ENCODE peak calls at places on chromosomes 4 and X, in four cellular contexts. One of them, this sample, is unnamed.

GRCh38 chrX:19912-20571 is 261.1 kb upstream of the PLCXD1 start:
- DNase-seq in HepG2: peak
- DNase-seq in A549: no peak
- DNase-seq in K562: peak
- DNase-seq in this sample: peak

GRCh38 chr4:111556861-111557260 is 588.4 kb upstream of the FAM241A start:
- DNase-seq in HepG2: no peak
- DNase-seq in A549: no peak
- DNase-seq in K562: no peak
- DNase-seq in this sample: no peak

GRCh38 chr4:106421441-106422296 is 53.1 kb upstream of the GIMD1 start:
- DNase-seq in HepG2: peak
- DNase-seq in A549: peak
- DNase-seq in K562: no peak
- DNase-seq in this sample: no peak

GRCh38 chr4:32117696-32118095 is 1397.5 kb downstream of the PCDH7 start:
- DNase-seq in HepG2: no peak
- DNase-seq in A549: peak
- DNase-seq in K562: peak
- DNase-seq in this sample: no peak

GRCh38 chr4:16027626-16028025 is 56.2 kb downstream of the PROM1 start:
- DNase-seq in HepG2: no peak
- DNase-seq in A549: no peak
- DNase-seq in K562: no peak
- DNase-seq in this sample: no peak

GRCh38 chr4:94575652-94576051 is 123.9 kb downstream of the PDLIM5 start:
- DNase-seq in HepG2: no peak
- DNase-seq in A549: no peak
- DNase-seq in K562: no peak
- DNase-seq in this sample: no peak

GRCh38 chr4:7255488-7255881 is 63.1 kb downstream of the SORCS2 start:
- DNase-seq in HepG2: no peak
- DNase-seq in A549: no peak
- DNase-seq in K562: no peak
- DNase-seq in this sample: no peak

GRCh38 chr4:156888762-156889161 is 82.8 kb downstream of the PDGFC start:
- DNase-seq in HepG2: no peak
- DNase-seq in A549: no peak
- DNase-seq in K562: no peak
- DNase-seq in this sample: no peak

GRCh38 chr4:114132830-114133229 is 153.4 kb upstream of the ARSJ start:
- DNase-seq in HepG2: no peak
- DNase-seq in A549: peak
- DNase-seq in K562: peak
- DNase-seq in this sample: no peak

GRCh38 chr4:174222266-174222872 is 61.1 kb downstream of the FBXO8 start:
- DNase-seq in HepG2: peak
- DNase-seq in A549: peak
- DNase-seq in K562: peak
- DNase-seq in this sample: no peak

GRCh38 chr4:7425171-7425570 is 9.6 kb downstream of the PSAPL1 start:
- DNase-seq in HepG2: no peak
- DNase-seq in A549: no peak
- DNase-seq in K562: no peak
- DNase-seq in this sample: peak

GRCh38 chr4:121353213-121353612 is 27.6 kb downstream of the QRFPR start:
- DNase-seq in HepG2: no peak
- DNase-seq in A549: no peak
- DNase-seq in K562: no peak
- DNase-seq in this sample: no peak
- TF ChIP-seq NR3C1 in HepG2: no peak
- TF ChIP-seq NR3C1 in A549: no peak
- TF ChIP-seq NR3C1 in K562: no peak
- TF ChIP-seq NR3C1 in this sample: no peak

GRCh38 chr4:151195801-151196200 is 81.2 kb upstream of the PRSS48 start:
- DNase-seq in HepG2: no peak
- DNase-seq in A549: peak
- DNase-seq in K562: no peak
- DNase-seq in this sample: no peak

GRCh38 chr4:151199496-151200190 is 77.3 kb upstream of the PRSS48 start:
- DNase-seq in HepG2: peak
- DNase-seq in A549: no peak
- DNase-seq in K562: no peak
- DNase-seq in this sample: no peak

GRCh38 chr4:151193414-151193813 is 83.5 kb upstream of the PRSS48 start:
- DNase-seq in HepG2: no peak
- DNase-seq in A549: no peak
- DNase-seq in K562: no peak
- DNase-seq in this sample: no peak

GRCh38 chr4:151198748-151199147 is 78.2 kb upstream of the PRSS48 start:
- DNase-seq in HepG2: no peak
- DNase-seq in A549: no peak
- DNase-seq in K562: no peak
- DNase-seq in this sample: no peak

GRCh38 chr4:151197258-151197657 is 79.7 kb upstream of the PRSS48 start:
- DNase-seq in HepG2: no peak
- DNase-seq in A549: no peak
- DNase-seq in K562: no peak
- DNase-seq in this sample: no peak
- TF ChIP-seq NR3C1 in HepG2: no peak
- TF ChIP-seq NR3C1 in A549: no peak
- TF ChIP-seq NR3C1 in K562: no peak
- TF ChIP-seq NR3C1 in this sample: no peak

GRCh38 chrX:19840899-19841648 is 46.3 kb downstream of the SH3KBP1 start:
- DNase-seq in HepG2: peak
- DNase-seq in A549: no peak
- DNase-seq in K562: peak
- DNase-seq in this sample: peak
- TF ChIP-seq NR3C1 in HepG2: no peak
- TF ChIP-seq NR3C1 in A549: no peak
- TF ChIP-seq NR3C1 in K562: no peak
- TF ChIP-seq NR3C1 in this sample: no peak

GRCh38 chr4:88144048-88144447 is 14.4 kb downstream of the ABCG2 start:
- DNase-seq in HepG2: no peak
- DNase-seq in A549: no peak
- DNase-seq in K562: no peak
- DNase-seq in this sample: no peak
- TF ChIP-seq NR3C1 in HepG2: no peak
- TF ChIP-seq NR3C1 in A549: no peak
- TF ChIP-seq NR3C1 in K562: no peak
- TF ChIP-seq NR3C1 in this sample: no peak

GRCh38 chr4:150906987-150907633 is 108.0 kb downstream of the LRBA start:
- DNase-seq in HepG2: no peak
- DNase-seq in A549: peak
- DNase-seq in K562: peak
- DNase-seq in this sample: no peak
- TF ChIP-seq NR3C1 in HepG2: no peak
- TF ChIP-seq NR3C1 in A549: no peak
- TF ChIP-seq NR3C1 in K562: no peak
- TF ChIP-seq NR3C1 in this sample: no peak

DNA sequence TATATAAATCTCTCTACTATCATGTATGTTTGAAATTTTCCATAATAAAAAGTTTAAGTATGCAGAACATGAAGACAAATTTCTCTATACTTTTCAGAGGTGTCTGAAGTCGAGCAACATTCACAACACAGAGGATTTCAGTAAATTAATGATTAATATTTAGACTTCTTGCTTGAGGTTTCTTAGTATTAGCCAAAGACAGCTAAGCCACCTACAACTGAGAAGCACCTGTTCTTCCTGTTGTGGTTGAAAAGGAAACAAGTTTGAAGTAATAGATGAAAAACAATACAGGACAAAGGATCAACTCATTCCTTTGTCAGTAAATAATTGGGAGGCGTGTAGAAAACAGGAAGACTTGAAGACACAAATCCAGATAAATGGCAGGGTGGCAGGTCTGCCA is 21.1 kb downstream of the SCML1 start:
- DNase-seq in HepG2: no peak
- DNase-seq in A549: no peak
- DNase-seq in K562: no peak
- DNase-seq in this sample: no peak
- TF ChIP-seq NR3C1 in HepG2: no peak
- TF ChIP-seq NR3C1 in A549: no peak
- TF ChIP-seq NR3C1 in K562: no peak
- TF ChIP-seq NR3C1 in this sample: no peak

GRCh38 chr4:153465922-153466636 is at the start of gene TMEM131L:
- DNase-seq in HepG2: peak
- DNase-seq in A549: peak
- DNase-seq in K562: peak
- DNase-seq in this sample: peak
- TF ChIP-seq NR3C1 in HepG2: no peak
- TF ChIP-seq NR3C1 in A549: no peak
- TF ChIP-seq NR3C1 in K562: peak
- TF ChIP-seq NR3C1 in this sample: no peak

DNA sequence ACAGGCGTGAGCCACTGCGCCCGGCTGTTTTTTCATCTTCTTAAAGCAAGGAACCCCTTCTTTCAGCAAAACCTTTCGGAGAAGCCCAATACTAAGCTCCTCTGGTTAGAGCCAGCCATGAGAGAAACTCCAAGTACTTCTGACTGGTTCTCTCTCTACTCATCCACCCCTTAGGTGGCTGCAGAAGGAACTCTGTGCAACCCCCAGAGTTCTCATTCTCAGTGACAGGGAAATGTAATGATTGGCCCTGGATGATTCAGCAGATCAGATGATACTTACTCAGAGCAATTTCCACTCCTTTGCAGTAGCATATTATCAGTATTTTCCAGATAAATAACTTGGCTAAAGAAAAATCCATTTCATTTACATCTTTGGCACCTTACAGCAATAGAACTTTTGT is 3.1 kb downstream of the SPP1 start:
- DNase-seq in HepG2: no peak
- DNase-seq in A549: peak
- DNase-seq in K562: peak
- DNase-seq in this sample: no peak
- TF ChIP-seq NR3C1 in HepG2: no peak
- TF ChIP-seq NR3C1 in A549: no peak
- TF ChIP-seq NR3C1 in K562: no peak
- TF ChIP-seq NR3C1 in this sample: no peak

GRCh38 chrX:154484255-154485149 is 1.9 kb downstream of the UBL4A start:
- DNase-seq in HepG2: no peak
- DNase-seq in A549: peak
- DNase-seq in K562: peak
- DNase-seq in this sample: no peak
- TF ChIP-seq NR3C1 in HepG2: no peak
- TF ChIP-seq NR3C1 in A549: no peak
- TF ChIP-seq NR3C1 in K562: no peak
- TF ChIP-seq NR3C1 in this sample: no peak

This sample was measured in WTC11.